ENCODE peak calls at places on chromosomes 5 and 9, in eight cellular contexts. One of them, this sample, is unnamed.

GRCh38 chr5:10831416-10831815 is 70.4 kb upstream of the DAP start:
- DNase-seq in neural progenitor cell: no peak
- DNase-seq in GM12865: no peak
- DNase-seq in right atrium auricular region: no peak
- DNase-seq in HFF-Myc: peak
- DNase-seq in H1: no peak
- DNase-seq in Jurkat, Clone E6-1: no peak
- DNase-seq in heart left ventricle: no peak
- DNase-seq in this sample: no peak

GRCh38 chr9:136566899-136567298 is 21.1 kb upstream of the NOTCH1 start:
- DNase-seq in neural progenitor cell: no peak
- DNase-seq in GM12865: no peak
- DNase-seq in right atrium auricular region: no peak
- DNase-seq in HFF-Myc: no peak
- DNase-seq in H1: no peak
- DNase-seq in Jurkat, Clone E6-1: no peak
- DNase-seq in heart left ventricle: peak
- DNase-seq in this sample: no peak

GRCh38 chr9:133009906-133010582 is 20.8 kb upstream of the GTF3C5 start:
- DNase-seq in neural progenitor cell: no peak
- DNase-seq in GM12865: no peak
- DNase-seq in right atrium auricular region: no peak
- DNase-seq in HFF-Myc: no peak
- DNase-seq in H1: no peak
- DNase-seq in Jurkat, Clone E6-1: no peak
- DNase-seq in heart left ventricle: no peak
- DNase-seq in this sample: no peak

GRCh38 chr5:13250450-13251291 is 693.8 kb downstream of the DNAH5 start:
- DNase-seq in neural progenitor cell: peak
- DNase-seq in GM12865: peak
- DNase-seq in right atrium auricular region: no peak
- DNase-seq in HFF-Myc: no peak
- DNase-seq in H1: no peak
- DNase-seq in Jurkat, Clone E6-1: peak
- DNase-seq in heart left ventricle: no peak
- DNase-seq in this sample: no peak

GRCh38 chr5:111256128-111256527 is 31.9 kb downstream of the CAMK4 start:
- DNase-seq in neural progenitor cell: no peak
- DNase-seq in GM12865: peak
- DNase-seq in right atrium auricular region: no peak
- DNase-seq in HFF-Myc: no peak
- DNase-seq in H1: no peak
- DNase-seq in Jurkat, Clone E6-1: no peak
- DNase-seq in heart left ventricle: no peak
- DNase-seq in this sample: no peak

GRCh38 chr5:132459031-132459982 is 31.3 kb downstream of the IRF1 start:
- DNase-seq in neural progenitor cell: no peak
- DNase-seq in GM12865: peak
- DNase-seq in right atrium auricular region: no peak
- DNase-seq in HFF-Myc: no peak
- DNase-seq in H1: no peak
- DNase-seq in Jurkat, Clone E6-1: no peak
- DNase-seq in heart left ventricle: no peak
- DNase-seq in this sample: peak

GRCh38 chr9:36218411-36218901 is 27.7 kb downstream of the CLTA start:
- DNase-seq in neural progenitor cell: no peak
- DNase-seq in GM12865: no peak
- DNase-seq in right atrium auricular region: no peak
- DNase-seq in HFF-Myc: no peak
- DNase-seq in H1: no peak
- DNase-seq in Jurkat, Clone E6-1: no peak
- DNase-seq in heart left ventricle: no peak
- DNase-seq in this sample: no peak

GRCh38 chr5:177482359-177482795 is 8.9 kb upstream of the DBN1 start:
- DNase-seq in neural progenitor cell: no peak
- DNase-seq in GM12865: no peak
- DNase-seq in right atrium auricular region: no peak
- DNase-seq in HFF-Myc: no peak
- DNase-seq in H1: no peak
- DNase-seq in Jurkat, Clone E6-1: no peak
- DNase-seq in heart left ventricle: peak
- DNase-seq in this sample: no peak

GRCh38 chr9:79572891-79573696 is 1.3 kb downstream of the TLE4 start:
- DNase-seq in neural progenitor cell: peak
- DNase-seq in GM12865: peak
- DNase-seq in right atrium auricular region: no peak
- DNase-seq in HFF-Myc: no peak
- DNase-seq in H1: no peak
- DNase-seq in Jurkat, Clone E6-1: no peak
- DNase-seq in heart left ventricle: peak
- DNase-seq in this sample: peak

GRCh38 chr5:153511632-153512031 is 21.2 kb downstream of the GRIA1 start:
- DNase-seq in neural progenitor cell: no peak
- DNase-seq in GM12865: no peak
- DNase-seq in right atrium auricular region: no peak
- DNase-seq in HFF-Myc: no peak
- DNase-seq in H1: no peak
- DNase-seq in Jurkat, Clone E6-1: no peak
- DNase-seq in heart left ventricle: no peak
- DNase-seq in this sample: no peak

GRCh38 chr9:73176450-73176875 is 24.8 kb downstream of the ANXA1 start:
- DNase-seq in neural progenitor cell: no peak
- DNase-seq in GM12865: no peak
- DNase-seq in right atrium auricular region: no peak
- DNase-seq in HFF-Myc: no peak
- DNase-seq in H1: no peak
- DNase-seq in Jurkat, Clone E6-1: no peak
- DNase-seq in heart left ventricle: no peak
- DNase-seq in this sample: no peak

DNA sequence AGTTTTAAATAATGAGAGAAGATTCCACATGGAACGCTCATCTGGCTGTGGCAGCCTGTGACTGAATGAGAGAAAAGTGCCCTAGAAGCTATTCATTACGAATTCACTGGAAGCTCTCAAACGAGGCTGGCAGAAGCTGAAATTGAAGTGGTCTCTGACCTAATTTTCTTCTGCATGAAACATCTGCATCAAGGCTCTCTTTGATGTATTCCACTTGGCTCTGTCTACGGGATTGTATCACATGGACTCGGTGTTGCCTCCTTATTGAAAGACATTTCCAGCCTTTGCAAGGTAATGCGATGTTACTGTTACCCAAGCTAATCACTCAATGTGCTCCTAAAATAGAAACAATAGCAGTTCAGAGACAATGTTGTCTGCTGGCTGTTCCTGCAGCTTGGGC is 246.9 kb upstream of the ZNF462 start:
- DNase-seq in neural progenitor cell: peak
- DNase-seq in GM12865: no peak
- DNase-seq in right atrium auricular region: no peak
- DNase-seq in HFF-Myc: no peak
- DNase-seq in H1: no peak
- DNase-seq in Jurkat, Clone E6-1: no peak
- DNase-seq in heart left ventricle: no peak
- DNase-seq in this sample: no peak
- H3K4me3 ChIP-seq in neural progenitor cell: no peak
- H3K4me3 ChIP-seq in GM12865: no peak
- H3K4me3 ChIP-seq in right atrium auricular region: no peak
- H3K4me3 ChIP-seq in HFF-Myc: no peak
- H3K4me3 ChIP-seq in H1: no peak
- H3K4me3 ChIP-seq in Jurkat, Clone E6-1: no peak
- H3K4me3 ChIP-seq in heart left ventricle: no peak
- H3K4me3 ChIP-seq in this sample: no peak

GRCh38 chr5:14258840-14259239 is 115.7 kb downstream of the TRIO start:
- DNase-seq in neural progenitor cell: peak
- DNase-seq in GM12865: peak
- DNase-seq in right atrium auricular region: no peak
- DNase-seq in HFF-Myc: no peak
- DNase-seq in H1: no peak
- DNase-seq in Jurkat, Clone E6-1: no peak
- DNase-seq in heart left ventricle: no peak
- DNase-seq in this sample: no peak

GRCh38 chr5:14256756-14257393 is 113.7 kb downstream of the TRIO start:
- DNase-seq in neural progenitor cell: no peak
- DNase-seq in GM12865: no peak
- DNase-seq in right atrium auricular region: no peak
- DNase-seq in HFF-Myc: no peak
- DNase-seq in H1: no peak
- DNase-seq in Jurkat, Clone E6-1: no peak
- DNase-seq in heart left ventricle: no peak
- DNase-seq in this sample: no peak

GRCh38 chr5:14256026-14256690 is 113.0 kb downstream of the TRIO start:
- DNase-seq in neural progenitor cell: no peak
- DNase-seq in GM12865: no peak
- DNase-seq in right atrium auricular region: no peak
- DNase-seq in HFF-Myc: no peak
- DNase-seq in H1: no peak
- DNase-seq in Jurkat, Clone E6-1: no peak
- DNase-seq in heart left ventricle: no peak
- DNase-seq in this sample: no peak

GRCh38 chr5:14260637-14261036 is 117.5 kb downstream of the TRIO start:
- DNase-seq in neural progenitor cell: no peak
- DNase-seq in GM12865: no peak
- DNase-seq in right atrium auricular region: no peak
- DNase-seq in HFF-Myc: no peak
- DNase-seq in H1: no peak
- DNase-seq in Jurkat, Clone E6-1: no peak
- DNase-seq in heart left ventricle: no peak
- DNase-seq in this sample: no peak

GRCh38 chr5:14257995-14258403 is 114.9 kb downstream of the TRIO start:
- DNase-seq in neural progenitor cell: no peak
- DNase-seq in GM12865: peak
- DNase-seq in right atrium auricular region: no peak
- DNase-seq in HFF-Myc: no peak
- DNase-seq in H1: no peak
- DNase-seq in Jurkat, Clone E6-1: peak
- DNase-seq in heart left ventricle: no peak
- DNase-seq in this sample: no peak
- H3K4me3 ChIP-seq in neural progenitor cell: no peak
- H3K4me3 ChIP-seq in GM12865: peak
- H3K4me3 ChIP-seq in right atrium auricular region: no peak
- H3K4me3 ChIP-seq in HFF-Myc: no peak
- H3K4me3 ChIP-seq in H1: no peak
- H3K4me3 ChIP-seq in Jurkat, Clone E6-1: no peak
- H3K4me3 ChIP-seq in heart left ventricle: no peak
- H3K4me3 ChIP-seq in this sample: no peak

GRCh38 chr5:78979899-78980298 is 5.2 kb downstream of the ARSB start:
- DNase-seq in neural progenitor cell: no peak
- DNase-seq in GM12865: peak
- DNase-seq in right atrium auricular region: no peak
- DNase-seq in HFF-Myc: no peak
- DNase-seq in H1: no peak
- DNase-seq in Jurkat, Clone E6-1: no peak
- DNase-seq in heart left ventricle: no peak
- DNase-seq in this sample: no peak
- H3K4me3 ChIP-seq in neural progenitor cell: no peak
- H3K4me3 ChIP-seq in GM12865: no peak
- H3K4me3 ChIP-seq in right atrium auricular region: no peak
- H3K4me3 ChIP-seq in HFF-Myc: no peak
- H3K4me3 ChIP-seq in H1: no peak
- H3K4me3 ChIP-seq in Jurkat, Clone E6-1: no peak
- H3K4me3 ChIP-seq in heart left ventricle: no peak
- H3K4me3 ChIP-seq in this sample: no peak

GRCh38 chr9:128192601-128193371 is 1.4 kb upstream of the CIZ1 start:
- DNase-seq in neural progenitor cell: no peak
- DNase-seq in GM12865: peak
- DNase-seq in right atrium auricular region: peak
- DNase-seq in HFF-Myc: peak
- DNase-seq in H1: peak
- DNase-seq in Jurkat, Clone E6-1: no peak
- DNase-seq in heart left ventricle: peak
- DNase-seq in this sample: peak

GRCh38 chr9:128190013-128190412 is 1.4 kb downstream of the CIZ1 start:
- DNase-seq in neural progenitor cell: no peak
- DNase-seq in GM12865: peak
- DNase-seq in right atrium auricular region: no peak
- DNase-seq in HFF-Myc: no peak
- DNase-seq in H1: no peak
- DNase-seq in Jurkat, Clone E6-1: no peak
- DNase-seq in heart left ventricle: no peak
- DNase-seq in this sample: no peak

GRCh38 chr9:128191406-128192046 is at the start of gene CIZ1:
- DNase-seq in neural progenitor cell: peak
- DNase-seq in GM12865: peak
- DNase-seq in right atrium auricular region: peak
- DNase-seq in HFF-Myc: no peak
- DNase-seq in H1: no peak
- DNase-seq in Jurkat, Clone E6-1: peak
- DNase-seq in heart left ventricle: peak
- DNase-seq in this sample: peak

GRCh38 chr9:128190516-128191405 is 611 bp downstream of the CIZ1 start:
- DNase-seq in neural progenitor cell: peak
- DNase-seq in GM12865: peak
- DNase-seq in right atrium auricular region: no peak
- DNase-seq in HFF-Myc: no peak
- DNase-seq in H1: no peak
- DNase-seq in Jurkat, Clone E6-1: no peak
- DNase-seq in heart left ventricle: peak
- DNase-seq in this sample: no peak

DNA sequence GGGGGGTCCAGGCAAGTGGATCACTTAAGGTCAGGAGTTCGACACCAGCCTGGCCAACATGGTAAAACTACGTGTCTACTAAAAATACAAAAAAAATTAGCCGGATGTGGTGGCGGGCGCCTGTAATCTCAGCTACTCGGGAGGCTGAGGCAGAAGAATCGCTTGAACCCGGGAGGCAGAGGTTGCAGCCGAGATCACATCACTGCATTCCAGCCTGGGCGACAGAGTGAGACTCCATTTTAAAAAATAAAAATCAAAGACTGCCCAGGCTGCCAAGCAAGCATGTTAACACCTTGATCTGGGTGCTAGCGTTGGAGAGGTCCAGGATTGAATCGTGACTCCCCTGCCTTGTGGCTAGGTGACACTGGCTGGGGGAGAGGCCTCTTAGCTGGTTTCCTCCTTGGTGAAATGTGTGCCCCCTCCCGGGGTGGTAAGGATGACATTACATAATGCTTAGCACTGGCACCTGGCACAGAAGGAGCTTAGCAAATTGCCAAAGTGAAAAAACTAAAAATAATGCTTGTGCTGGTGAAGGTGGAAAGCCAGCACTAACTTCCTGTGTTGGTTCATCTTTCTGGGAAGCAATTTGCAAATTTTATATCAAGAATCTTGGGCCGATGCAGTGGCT is 2.2 kb upstream of the CIZ1 start:
- DNase-seq in neural progenitor cell: no peak
- DNase-seq in GM12865: no peak
- DNase-seq in right atrium auricular region: no peak
- DNase-seq in HFF-Myc: no peak
- DNase-seq in H1: no peak
- DNase-seq in Jurkat, Clone E6-1: no peak
- DNase-seq in heart left ventricle: no peak
- DNase-seq in this sample: no peak
- H3K4me3 ChIP-seq in neural progenitor cell: no peak
- H3K4me3 ChIP-seq in GM12865: no peak
- H3K4me3 ChIP-seq in right atrium auricular region: peak
- H3K4me3 ChIP-seq in HFF-Myc: no peak
- H3K4me3 ChIP-seq in H1: peak
- H3K4me3 ChIP-seq in Jurkat, Clone E6-1: no peak
- H3K4me3 ChIP-seq in heart left ventricle: peak
- H3K4me3 ChIP-seq in this sample: no peak

This sample was measured in lung.